ENCODE peak calls at places on chromosome 11, in ten cellular contexts. One of them, this sample, is unnamed. For H3K9me3, the result is how much of the 10 kb centered on the place peaks cover.

GRCh38 chr11:75428301-75428724 is 4.7 kb downstream of the KLHL35 start:
- DNase-seq in CD8-positive, alpha-beta memory T cell: peak
- DNase-seq in heart right ventricle: peak
- DNase-seq in Peyer's patch: peak
- DNase-seq in tibial artery: peak
- DNase-seq in CD4-positive, alpha-beta T cell: peak
- DNase-seq in endothelial cell of umbilical vein: peak
- DNase-seq in uterus: peak
- DNase-seq in CD8-positive, alpha-beta T cell: peak
- DNase-seq in K562: no peak
- DNase-seq in this sample: peak

GRCh38 chr11:44577231-44577834 is 11.9 kb downstream of the CD82 start:
- DNase-seq in CD8-positive, alpha-beta memory T cell: no peak
- DNase-seq in heart right ventricle: no peak
- DNase-seq in Peyer's patch: no peak
- DNase-seq in tibial artery: no peak
- DNase-seq in CD4-positive, alpha-beta T cell: no peak
- DNase-seq in endothelial cell of umbilical vein: no peak
- DNase-seq in uterus: no peak
- DNase-seq in CD8-positive, alpha-beta T cell: no peak
- DNase-seq in K562: no peak
- DNase-seq in this sample: no peak

GRCh38 chr11:72263363-72263762 is 19.4 kb upstream of the PHOX2A start:
- DNase-seq in CD8-positive, alpha-beta memory T cell: no peak
- DNase-seq in heart right ventricle: no peak
- DNase-seq in Peyer's patch: no peak
- DNase-seq in tibial artery: no peak
- DNase-seq in CD4-positive, alpha-beta T cell: no peak
- DNase-seq in endothelial cell of umbilical vein: peak
- DNase-seq in uterus: no peak
- DNase-seq in CD8-positive, alpha-beta T cell: no peak
- DNase-seq in K562: peak
- DNase-seq in this sample: no peak

GRCh38 chr11:2824851-2825250 is 60.7 kb downstream of the CDKN1C start:
- DNase-seq in CD8-positive, alpha-beta memory T cell: no peak
- DNase-seq in heart right ventricle: no peak
- DNase-seq in Peyer's patch: no peak
- DNase-seq in tibial artery: peak
- DNase-seq in CD4-positive, alpha-beta T cell: no peak
- DNase-seq in endothelial cell of umbilical vein: no peak
- DNase-seq in uterus: peak
- DNase-seq in CD8-positive, alpha-beta T cell: no peak
- DNase-seq in K562: no peak
- DNase-seq in this sample: no peak

GRCh38 chr11:94330789-94331188 is 26.4 kb downstream of the IZUMO1R start:
- DNase-seq in CD8-positive, alpha-beta memory T cell: no peak
- DNase-seq in heart right ventricle: no peak
- DNase-seq in Peyer's patch: no peak
- DNase-seq in tibial artery: no peak
- DNase-seq in CD4-positive, alpha-beta T cell: no peak
- DNase-seq in endothelial cell of umbilical vein: no peak
- DNase-seq in uterus: no peak
- DNase-seq in CD8-positive, alpha-beta T cell: no peak
- DNase-seq in K562: no peak
- DNase-seq in this sample: no peak

GRCh38 chr11:10092426-10092825 is 201.6 kb downstream of the SBF2 start:
- DNase-seq in CD8-positive, alpha-beta memory T cell: no peak
- DNase-seq in heart right ventricle: no peak
- DNase-seq in Peyer's patch: no peak
- DNase-seq in tibial artery: no peak
- DNase-seq in CD4-positive, alpha-beta T cell: no peak
- DNase-seq in endothelial cell of umbilical vein: no peak
- DNase-seq in uterus: no peak
- DNase-seq in CD8-positive, alpha-beta T cell: no peak
- DNase-seq in K562: no peak
- DNase-seq in this sample: no peak

GRCh38 chr11:57751676-57752253 is at the start of gene BTBD18:
- DNase-seq in CD8-positive, alpha-beta memory T cell: no peak
- DNase-seq in heart right ventricle: no peak
- DNase-seq in Peyer's patch: no peak
- DNase-seq in tibial artery: no peak
- DNase-seq in CD4-positive, alpha-beta T cell: no peak
- DNase-seq in endothelial cell of umbilical vein: peak
- DNase-seq in uterus: no peak
- DNase-seq in CD8-positive, alpha-beta T cell: no peak
- DNase-seq in K562: peak
- DNase-seq in this sample: no peak

GRCh38 chr11:73637012-73637411 is 9.4 kb upstream of the PLEKHB1 start:
- DNase-seq in CD8-positive, alpha-beta memory T cell: no peak
- DNase-seq in heart right ventricle: no peak
- DNase-seq in Peyer's patch: no peak
- DNase-seq in tibial artery: no peak
- DNase-seq in CD4-positive, alpha-beta T cell: no peak
- DNase-seq in endothelial cell of umbilical vein: no peak
- DNase-seq in uterus: no peak
- DNase-seq in CD8-positive, alpha-beta T cell: no peak
- DNase-seq in K562: no peak
- DNase-seq in this sample: no peak

GRCh38 chr11:123580557-123581275 is 73.7 kb downstream of the SCN3B start:
- DNase-seq in CD8-positive, alpha-beta memory T cell: peak
- DNase-seq in heart right ventricle: peak
- DNase-seq in Peyer's patch: peak
- DNase-seq in tibial artery: peak
- DNase-seq in CD4-positive, alpha-beta T cell: peak
- DNase-seq in endothelial cell of umbilical vein: peak
- DNase-seq in uterus: peak
- DNase-seq in CD8-positive, alpha-beta T cell: peak
- DNase-seq in K562: peak
- DNase-seq in this sample: peak

GRCh38 chr11:50075856-50076255 is 43.2 kb downstream of the OR4C45 start:
- DNase-seq in CD8-positive, alpha-beta memory T cell: no peak
- DNase-seq in heart right ventricle: no peak
- DNase-seq in Peyer's patch: no peak
- DNase-seq in tibial artery: no peak
- DNase-seq in CD4-positive, alpha-beta T cell: no peak
- DNase-seq in endothelial cell of umbilical vein: no peak
- DNase-seq in uterus: no peak
- DNase-seq in CD8-positive, alpha-beta T cell: no peak
- DNase-seq in K562: no peak
- DNase-seq in this sample: no peak
- H3K9me3 ChIP-seq in CD8-positive, alpha-beta memory T cell: under half
- H3K9me3 ChIP-seq in heart right ventricle: under half
- H3K9me3 ChIP-seq in Peyer's patch: under half
- H3K9me3 ChIP-seq in tibial artery: under half
- H3K9me3 ChIP-seq in CD4-positive, alpha-beta T cell: under half
- H3K9me3 ChIP-seq in endothelial cell of umbilical vein: under half
- H3K9me3 ChIP-seq in uterus: under half
- H3K9me3 ChIP-seq in CD8-positive, alpha-beta T cell: under half
- H3K9me3 ChIP-seq in K562: under half
- H3K9me3 ChIP-seq in this sample: under half

GRCh38 chr11:14549891-14550290 is 29.7 kb upstream of the PSMA1 start:
- DNase-seq in CD8-positive, alpha-beta memory T cell: no peak
- DNase-seq in heart right ventricle: no peak
- DNase-seq in Peyer's patch: no peak
- DNase-seq in tibial artery: no peak
- DNase-seq in CD4-positive, alpha-beta T cell: no peak
- DNase-seq in endothelial cell of umbilical vein: no peak
- DNase-seq in uterus: no peak
- DNase-seq in CD8-positive, alpha-beta T cell: no peak
- DNase-seq in K562: no peak
- DNase-seq in this sample: no peak
- H3K9me3 ChIP-seq in CD8-positive, alpha-beta memory T cell: under half
- H3K9me3 ChIP-seq in heart right ventricle: under half
- H3K9me3 ChIP-seq in Peyer's patch: under half
- H3K9me3 ChIP-seq in tibial artery: under half
- H3K9me3 ChIP-seq in CD4-positive, alpha-beta T cell: under half
- H3K9me3 ChIP-seq in endothelial cell of umbilical vein: under half
- H3K9me3 ChIP-seq in uterus: under half
- H3K9me3 ChIP-seq in CD8-positive, alpha-beta T cell: under half
- H3K9me3 ChIP-seq in K562: under half
- H3K9me3 ChIP-seq in this sample: under half

GRCh38 chr11:97772696-97773095 is 1248.1 kb upstream of the CNTN5 start:
- DNase-seq in CD8-positive, alpha-beta memory T cell: no peak
- DNase-seq in heart right ventricle: no peak
- DNase-seq in Peyer's patch: no peak
- DNase-seq in tibial artery: no peak
- DNase-seq in CD4-positive, alpha-beta T cell: no peak
- DNase-seq in endothelial cell of umbilical vein: no peak
- DNase-seq in uterus: no peak
- DNase-seq in CD8-positive, alpha-beta T cell: no peak
- DNase-seq in K562: no peak
- DNase-seq in this sample: no peak
- H3K9me3 ChIP-seq in CD8-positive, alpha-beta memory T cell: under half
- H3K9me3 ChIP-seq in heart right ventricle: under half
- H3K9me3 ChIP-seq in Peyer's patch: under half
- H3K9me3 ChIP-seq in tibial artery: under half
- H3K9me3 ChIP-seq in CD4-positive, alpha-beta T cell: under half
- H3K9me3 ChIP-seq in endothelial cell of umbilical vein: under half
- H3K9me3 ChIP-seq in uterus: under half
- H3K9me3 ChIP-seq in CD8-positive, alpha-beta T cell: under half
- H3K9me3 ChIP-seq in K562: under half
- H3K9me3 ChIP-seq in this sample: under half

GRCh38 chr11:70900540-70900939 is 351.8 kb downstream of the SHANK2 start:
- DNase-seq in CD8-positive, alpha-beta memory T cell: no peak
- DNase-seq in heart right ventricle: no peak
- DNase-seq in Peyer's patch: no peak
- DNase-seq in tibial artery: no peak
- DNase-seq in CD4-positive, alpha-beta T cell: no peak
- DNase-seq in endothelial cell of umbilical vein: no peak
- DNase-seq in uterus: no peak
- DNase-seq in CD8-positive, alpha-beta T cell: no peak
- DNase-seq in K562: no peak
- DNase-seq in this sample: no peak
- H3K9me3 ChIP-seq in CD8-positive, alpha-beta memory T cell: under half
- H3K9me3 ChIP-seq in heart right ventricle: under half
- H3K9me3 ChIP-seq in Peyer's patch: under half
- H3K9me3 ChIP-seq in tibial artery: under half
- H3K9me3 ChIP-seq in CD4-positive, alpha-beta T cell: under half
- H3K9me3 ChIP-seq in endothelial cell of umbilical vein: under half
- H3K9me3 ChIP-seq in uterus: under half
- H3K9me3 ChIP-seq in CD8-positive, alpha-beta T cell: under half
- H3K9me3 ChIP-seq in K562: under half
- H3K9me3 ChIP-seq in this sample: under half

GRCh38 chr11:3996651-3997050 is 97.9 kb upstream of the RRM1 start:
- DNase-seq in CD8-positive, alpha-beta memory T cell: no peak
- DNase-seq in heart right ventricle: no peak
- DNase-seq in Peyer's patch: no peak
- DNase-seq in tibial artery: no peak
- DNase-seq in CD4-positive, alpha-beta T cell: no peak
- DNase-seq in endothelial cell of umbilical vein: no peak
- DNase-seq in uterus: no peak
- DNase-seq in CD8-positive, alpha-beta T cell: no peak
- DNase-seq in K562: no peak
- DNase-seq in this sample: no peak
- H3K9me3 ChIP-seq in CD8-positive, alpha-beta memory T cell: under half
- H3K9me3 ChIP-seq in heart right ventricle: under half
- H3K9me3 ChIP-seq in Peyer's patch: under half
- H3K9me3 ChIP-seq in tibial artery: under half
- H3K9me3 ChIP-seq in CD4-positive, alpha-beta T cell: under half
- H3K9me3 ChIP-seq in endothelial cell of umbilical vein: under half
- H3K9me3 ChIP-seq in uterus: under half
- H3K9me3 ChIP-seq in CD8-positive, alpha-beta T cell: under half
- H3K9me3 ChIP-seq in K562: under half
- H3K9me3 ChIP-seq in this sample: under half

This sample was measured in T-helper 17 cell.